ENCODE peak calls at places on chromosomes 4 and X, in ten cellular contexts. A, D, C, H, R, G, L, T, V and M are unnamed samples.

GRCh38 chr4:18568600-18568999 is 547.0 kb upstream of the LCORL start:
- DNase-seq in A (no peak), D (no peak), C (peak; percentile 28), H (no peak), R (no peak), G (no peak), L (no peak), T (no peak), V (no peak), M (no peak)

GRCh38 chrX:34734383-34734782 is 77.3 kb upstream of the TMEM47 start:
- DNase-seq in A (no peak), D (no peak), C (no peak), H (no peak), R (no peak), G (peak; percentile 36), L (no peak), T (no peak), V (no peak), M (no peak)

GRCh38 chr4:161949941-161950725 is 213.7 kb downstream of the FSTL5 start:
- DNase-seq in A (no peak), D (no peak), C (peak; percentile 7), H (no peak), R (no peak), G (peak; percentile 76), L (no peak), T (no peak), V (no peak), M (no peak)

GRCh38 chr4:151772322-151772721 is 11.5 kb upstream of the GATB start:
- DNase-seq in A (no peak), D (no peak), C (no peak), H (no peak), R (no peak), G (no peak), L (no peak), T (no peak), V (no peak), M (no peak)

GRCh38 chr4:11605597-11605996 is 176.9 kb upstream of the HS3ST1 start:
- DNase-seq in A (no peak), D (no peak), C (no peak), H (no peak), R (no peak), G (no peak), L (no peak), T (no peak), V (no peak), M (no peak)

GRCh38 chr4:37891221-37892159 is 606 bp downstream of the TBC1D1 start:
- DNase-seq in A (peak; percentile 86), D (peak; percentile 78), C (no peak), H (peak; percentile 33), R (no peak), G (peak; percentile 15), L (peak; percentile 39), T (no peak), V (no peak), M (no peak)

GRCh38 chr4:169312690-169313422 is 42.1 kb upstream of the SH3RF1 start:
- DNase-seq in A (no peak), D (no peak), C (no peak), H (no peak), R (no peak), G (no peak), L (no peak), T (no peak), V (no peak), M (no peak)

GRCh38 chr4:74223801-74224200 is 65.9 kb downstream of the MTHFD2L start:
- DNase-seq in A (no peak), D (no peak), C (no peak), H (no peak), R (no peak), G (peak; percentile 45), L (no peak), T (peak; percentile 41), V (no peak), M (no peak)

GRCh38 chrX:12327836-12328235 is 189.6 kb downstream of the FRMPD4 start:
- DNase-seq in A (no peak), D (no peak), C (no peak), H (no peak), R (no peak), G (no peak), L (no peak), T (no peak), V (no peak), M (no peak)

GRCh38 chr4:123997116-123997515 is 600.5 kb downstream of the SPRY1 start:
- DNase-seq in A (no peak), D (no peak), C (no peak), H (no peak), R (no peak), G (no peak), L (no peak), T (no peak), V (no peak), M (no peak)

GRCh38 chrX:7788334-7788733 is 54.6 kb upstream of the VCX start:
- DNase-seq in A (no peak), D (no peak), C (no peak), H (no peak), R (no peak), G (no peak), L (no peak), T (no peak), V (no peak), M (no peak)

GRCh38 chr4:123830920-123831319 is 434.3 kb downstream of the SPRY1 start:
- DNase-seq in A (no peak), D (no peak), C (no peak), H (no peak), R (no peak), G (no peak), L (no peak), T (no peak), V (no peak), M (no peak)

GRCh38 chrX:48466696-48467095 is 3.4 kb downstream of the SLC38A5 start:
- DNase-seq in A (no peak), D (no peak), C (no peak), H (no peak), R (no peak), G (no peak), L (no peak), T (no peak), V (no peak), M (no peak)

GRCh38 chr4:147709999-147710398 is 21.9 kb upstream of the ARHGAP10 start:
- DNase-seq in A (no peak), D (no peak), C (no peak), H (no peak), R (no peak), G (peak; percentile 90), L (no peak), T (no peak), V (no peak), M (no peak)

GRCh38 chrX:120147537-120147936 is 10.9 kb upstream of the RHOXF2 start:
- DNase-seq in A (no peak), D (peak; percentile 21), C (no peak), H (no peak), R (no peak), G (no peak), L (no peak), T (no peak), V (no peak), M (no peak)

GRCh38 chrX:126030021-126030420 is 136.1 kb downstream of the DCAF12L2 start:
- DNase-seq in A (no peak), D (no peak), C (no peak), H (no peak), R (no peak), G (no peak), L (no peak), T (no peak), V (no peak), M (no peak)

GRCh38 chrX:47093248-47093647 is 15.0 kb downstream of the RGN start:
- DNase-seq in A (no peak), D (peak; percentile 52), C (peak; percentile 50), H (no peak), R (no peak), G (peak; percentile 24), L (no peak), T (no peak), V (no peak), M (no peak)

GRCh38 chr4:10095296-10095991 is 21.2 kb downstream of the WDR1 start:
- DNase-seq in A (no peak), D (no peak), C (no peak), H (no peak), R (no peak), G (no peak), L (no peak), T (no peak), V (no peak), M (no peak)
- H3K36me3 ChIP-seq in A (peaks cover 63% of the 10 kb centered on the region), D (peaks cover 97% of the 10 kb centered on the region), C (no peaks in the 10 kb centered on the region), H (peaks cover 94% of the 10 kb centered on the region), R (peaks cover 89% of the 10 kb centered on the region), G (peaks cover 64% of the 10 kb centered on the region), L (peaks cover 86% of the 10 kb centered on the region), T (peaks cover 77% of the 10 kb centered on the region), V (peaks cover 85% of the 10 kb centered on the region), M (peaks cover 5% of the 10 kb centered on the region)

DNA sequence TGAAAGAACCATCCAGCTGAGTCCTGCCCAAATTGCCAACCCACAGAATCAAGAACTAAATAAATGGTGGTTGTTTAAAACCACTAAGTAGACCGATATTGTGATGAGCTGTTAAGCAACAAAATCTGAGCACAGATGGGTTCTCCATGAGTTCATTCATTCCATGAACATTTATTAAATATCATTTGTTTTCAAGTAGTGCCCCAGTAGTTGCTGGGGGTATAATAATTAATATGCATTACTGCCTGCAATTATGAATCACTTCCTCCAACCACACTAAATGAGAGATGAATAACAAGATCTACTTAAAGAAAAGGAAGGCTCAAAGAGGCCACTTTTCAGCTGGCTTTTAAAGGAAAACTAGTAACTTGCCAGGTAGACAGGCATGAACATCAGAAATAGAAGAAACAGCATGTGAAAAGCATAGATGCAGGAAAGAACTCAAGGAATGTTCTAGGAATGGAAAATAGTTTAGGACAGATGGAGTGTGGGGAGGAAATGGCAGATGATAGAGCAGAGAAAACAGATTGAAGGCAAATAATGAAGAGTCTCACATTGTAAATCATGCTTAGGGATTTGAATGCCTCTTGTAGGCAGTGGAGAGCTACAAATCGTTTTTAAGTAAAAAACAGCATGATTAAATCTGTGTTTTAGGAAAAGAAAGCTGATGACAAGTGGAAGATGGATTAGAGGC is 641.7 kb upstream of the DIPK2B start:
- DNase-seq in A (no peak), D (no peak), C (no peak), H (no peak), R (no peak), G (peak; percentile 38), L (no peak), T (no peak), V (no peak), M (no peak)
- H3K36me3 ChIP-seq in A (no peaks in the 10 kb centered on the region), D (no peaks in the 10 kb centered on the region), C (no peaks in the 10 kb centered on the region), H (no peaks in the 10 kb centered on the region), R (no peaks in the 10 kb centered on the region), G (peaks cover 2% of the 10 kb centered on the region), L (no peaks in the 10 kb centered on the region), T (peaks cover 3% of the 10 kb centered on the region), V (no peaks in the 10 kb centered on the region), M (no peaks in the 10 kb centered on the region)

GRCh38 chr4:2722033-2722432 is 34.1 kb downstream of the TNIP2 start:
- DNase-seq in A (peak; percentile 58), D (no peak), C (no peak), H (no peak), R (no peak), G (no peak), L (no peak), T (no peak), V (peak; percentile 22), M (no peak)
- H3K36me3 ChIP-seq in A (peaks cover 21% of the 10 kb centered on the region), D (peaks cover 37% of the 10 kb centered on the region), C (no peaks in the 10 kb centered on the region), H (peaks cover 82% of the 10 kb centered on the region), R (peaks cover 77% of the 10 kb centered on the region), G (peaks cover 7% of the 10 kb centered on the region), L (peaks cover 34% of the 10 kb centered on the region), T (peaks cover 14% of the 10 kb centered on the region), V (peaks cover 35% of the 10 kb centered on the region), M (no peaks in the 10 kb centered on the region)

DNA sequence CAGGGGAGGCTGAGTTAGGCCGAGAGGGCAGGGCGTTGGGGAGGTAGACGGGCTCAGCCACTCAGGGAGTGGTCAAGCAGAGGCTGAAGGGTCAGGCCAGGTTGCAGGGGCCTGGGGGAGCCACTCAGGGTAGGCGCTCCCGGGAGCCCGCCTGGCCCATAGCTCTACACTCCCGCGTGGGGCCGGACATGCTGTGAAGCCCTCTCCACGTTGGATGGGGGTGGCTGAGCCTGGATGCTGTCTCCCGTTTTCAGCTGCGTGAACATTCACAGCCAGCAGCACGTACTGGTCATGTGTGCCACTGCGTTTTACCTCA is 14.0 kb upstream of the MSANTD1 start:
- DNase-seq in A (no peak), D (no peak), C (no peak), H (no peak), R (no peak), G (no peak), L (no peak), T (no peak), V (no peak), M (no peak)
- H3K36me3 ChIP-seq in A (peaks cover 73% of the 10 kb centered on the region), D (peaks cover 66% of the 10 kb centered on the region), C (no peaks in the 10 kb centered on the region), H (peaks cover 99% of the 10 kb centered on the region), R (peaks cover 100% of the 10 kb centered on the region), G (peaks cover 15% of the 10 kb centered on the region), L (peaks cover 84% of the 10 kb centered on the region), T (peaks cover 42% of the 10 kb centered on the region), V (peaks cover 100% of the 10 kb centered on the region), M (peaks cover 8% of the 10 kb centered on the region)